ENCODE peak calls at places on chromosomes 4 and X, in seven cellular contexts. A, V, D, Z, B, W and Y are unnamed samples.

GRCh38 chr4:12579172-12579571 is 905.0 kb downstream of the RAB28 start:
- DNase-seq in D (no peak), A (no peak), V (no peak), Z (no peak), W (no peak), B (no peak), Y (no peak)

GRCh38 chr4:82994834-82995233 is 15.8 kb downstream of the LIN54 start:
- DNase-seq in D (no peak), Z (no peak), W (no peak), A (no peak), V (no peak), B (no peak), Y (no peak)

GRCh38 chr4:2560167-2560566 is 23.7 kb downstream of the FAM193A start:
- DNase-seq in B (no peak), W (no peak), A (no peak), Z (no peak), D (no peak), V (no peak), Y (no peak)

GRCh38 chr4:82823062-82823461 is 24.5 kb upstream of the SCD5 start:
- DNase-seq in Z (no peak), D (no peak), A (no peak), B (no peak), V (no peak), W (no peak), Y (no peak)

GRCh38 chrX:100615015-100615414 is 21.6 kb downstream of the TSPAN6 start:
- DNase-seq in Z (peak; percentile 35), D (no peak), W (no peak), B (no peak), A (peak; percentile 22), V (no peak), Y (peak; percentile 55)

GRCh38 chr4:147078875-147079658 is 133.4 kb upstream of the TTC29 start:
- DNase-seq in D (no peak), A (no peak), W (no peak), Z (no peak), B (no peak), V (no peak), Y (peak; percentile 19)

GRCh38 chr4:56907009-56907408 is 691 bp upstream of the REST start:
- DNase-seq in D (no peak), V (no peak), B (no peak), W (no peak), Z (peak; percentile 24), A (no peak), Y (peak; percentile 19)

GRCh38 chr4:165461176-165461835 is 82.5 kb downstream of the CPE start:
- DNase-seq in Z (no peak), A (no peak), V (no peak), B (no peak), D (no peak), W (no peak), Y (peak; percentile 17)

GRCh38 chr4:6446538-6447451 is 25.6 kb downstream of the PPP2R2C start:
- DNase-seq in W (no peak), Z (no peak), B (peak; percentile 70), V (no peak), A (no peak), D (no peak), Y (no peak)

GRCh38 chrX:150202641-150203248 is 160.4 kb upstream of the MAMLD1 start:
- DNase-seq in V (no peak), Z (no peak), W (no peak), D (no peak), A (no peak), B (no peak), Y (peak; percentile 13)

GRCh38 chrX:48648299-48648698 is 35.3 kb upstream of the WAS start:
- DNase-seq in B (peak; percentile 4), V (no peak), Z (peak; percentile 22), A (peak; percentile 71), D (peak; percentile 9), W (no peak), Y (peak; percentile 37)